ENCODE peak calls at places on chromosomes 5 and 9, in four cellular contexts. O, W, B and L are unnamed samples.

GRCh38 chr5:44640945-44641456 is 167.7 kb upstream of the MRPS30 start:
- DNase-seq in B (no peak), W (no peak), O (no peak), L (no peak)

GRCh38 chr9:37998881-37999311 is 70.1 kb downstream of the SHB start:
- DNase-seq in W (no peak), O (no peak), B (no peak), L (no peak)

GRCh38 chr9:113350338-113350672 is 964 bp downstream of the BSPRY start:
- DNase-seq in W (no peak), B (no peak), O (no peak), L (no peak)

GRCh38 chr9:81607593-81608288 is 81.6 kb downstream of the TLE1 start:
- DNase-seq in B (no peak), W (peak), O (no peak), L (no peak)

GRCh38 chr5:164998590-164998989 is 1493.2 kb downstream of the MAT2B start:
- DNase-seq in B (no peak), W (no peak), O (no peak), L (no peak)

GRCh38 chr9:113993838-113994540 is 84.1 kb downstream of the AMBP start:
- DNase-seq in W (peak), B (peak), O (no peak), L (no peak)

GRCh38 chr9:85258823-85259370 is 482.9 kb downstream of the AGTPBP1 start:
- DNase-seq in O (peak), B (peak), W (peak), L (peak)

GRCh38 chr5:153496835-153497234 is 6.4 kb downstream of the GRIA1 start:
- DNase-seq in W (peak), B (no peak), O (no peak), L (no peak)

GRCh38 chr5:135040331-135041144 is 6.5 kb upstream of the PITX1 start:
- DNase-seq in O (no peak), B (no peak), W (no peak), L (no peak)

GRCh38 chr9:38289486-38290275 is 102.8 kb upstream of the ALDH1B1 start:
- DNase-seq in W (no peak), O (no peak), B (no peak), L (no peak)

GRCh38 chr5:160175438-160176218 is 53.7 kb upstream of the FABP6 start:
- DNase-seq in W (peak), O (no peak), B (peak), L (no peak)

GRCh38 chr5:59746261-59746765 is 147.2 kb downstream of the PDE4D start:
- DNase-seq in O (peak), W (peak), B (peak), L (no peak)

GRCh38 chr9:130860458-130861316 is 25.6 kb downstream of the ABL1 start:
- DNase-seq in B (peak), O (peak), W (peak), L (peak)
- TF ChIP-seq CTCF in B (peak), O (peak), W (peak), L (peak)

DNA sequence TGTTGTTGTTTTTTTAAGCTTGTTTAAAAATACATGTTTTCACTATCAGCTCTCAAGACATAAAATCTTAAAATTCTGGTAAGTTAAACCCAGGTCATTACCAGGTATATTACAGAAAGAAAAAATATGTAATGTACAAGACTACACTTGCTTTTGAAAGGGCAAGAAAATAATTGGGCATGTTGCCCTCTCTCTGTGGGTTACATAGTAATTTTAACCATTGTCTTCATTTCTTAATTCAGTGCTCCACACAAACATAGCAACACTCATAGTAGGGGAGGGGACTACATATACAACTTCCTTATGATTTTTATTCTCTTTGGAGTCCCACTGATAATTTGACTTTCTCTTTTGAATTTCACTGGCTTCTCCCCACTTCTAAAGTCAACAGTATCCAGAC is 200.4 kb downstream of the ARL15 start:
- DNase-seq in W (peak), B (no peak), O (no peak), L (no peak)
- TF ChIP-seq CTCF in W (no peak), B (no peak), O (no peak), L (no peak)

DNA sequence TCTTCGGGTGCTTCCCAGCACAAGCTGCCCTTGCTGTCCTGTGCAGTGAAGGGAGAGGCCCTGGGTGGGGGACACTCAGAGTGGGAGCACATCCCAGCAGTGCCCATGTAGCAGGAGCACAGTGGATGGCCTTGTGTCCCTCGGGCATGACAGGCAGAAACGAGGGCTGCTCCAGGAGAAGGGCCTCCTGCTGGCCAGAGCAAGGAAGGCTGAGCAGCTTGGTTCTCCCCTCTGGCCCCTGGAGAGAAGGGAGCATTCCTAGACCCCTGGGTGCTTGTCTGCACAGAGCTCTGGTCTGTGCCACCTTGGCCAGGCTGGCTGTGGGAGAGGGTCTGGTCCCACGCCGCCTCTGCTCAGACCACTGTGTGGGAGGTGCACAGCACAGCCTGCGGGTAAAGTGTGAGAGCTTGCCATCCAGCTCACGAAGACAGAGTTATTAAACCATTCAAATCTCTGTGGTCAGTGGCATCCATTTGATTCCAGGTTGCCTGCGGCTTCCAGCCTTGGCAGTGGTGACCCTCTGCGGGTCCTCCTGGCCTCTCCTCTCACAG is 18.3 kb downstream of the FBXW5 start:
- DNase-seq in W (no peak), O (no peak), B (no peak), L (no peak)
- TF ChIP-seq CTCF in W (no peak), O (no peak), B (no peak), L (peak)

GRCh38 chr5:171080151-171080938 is 218.5 kb downstream of the RANBP17 start:
- DNase-seq in O (no peak), W (no peak), B (no peak), L (no peak)

GRCh38 chr5:171074747-171075146 is 212.9 kb downstream of the RANBP17 start:
- DNase-seq in O (no peak), B (no peak), W (no peak), L (no peak)
- TF ChIP-seq CTCF in O (no peak), B (no peak), W (no peak), L (no peak)

GRCh38 chr5:172010278-172010677 is 3.8 kb upstream of the FBXW11 start:
- DNase-seq in B (peak), O (no peak), W (peak), L (no peak)
- TF ChIP-seq CTCF in B (no peak), O (peak), W (peak), L (no peak)

DNA sequence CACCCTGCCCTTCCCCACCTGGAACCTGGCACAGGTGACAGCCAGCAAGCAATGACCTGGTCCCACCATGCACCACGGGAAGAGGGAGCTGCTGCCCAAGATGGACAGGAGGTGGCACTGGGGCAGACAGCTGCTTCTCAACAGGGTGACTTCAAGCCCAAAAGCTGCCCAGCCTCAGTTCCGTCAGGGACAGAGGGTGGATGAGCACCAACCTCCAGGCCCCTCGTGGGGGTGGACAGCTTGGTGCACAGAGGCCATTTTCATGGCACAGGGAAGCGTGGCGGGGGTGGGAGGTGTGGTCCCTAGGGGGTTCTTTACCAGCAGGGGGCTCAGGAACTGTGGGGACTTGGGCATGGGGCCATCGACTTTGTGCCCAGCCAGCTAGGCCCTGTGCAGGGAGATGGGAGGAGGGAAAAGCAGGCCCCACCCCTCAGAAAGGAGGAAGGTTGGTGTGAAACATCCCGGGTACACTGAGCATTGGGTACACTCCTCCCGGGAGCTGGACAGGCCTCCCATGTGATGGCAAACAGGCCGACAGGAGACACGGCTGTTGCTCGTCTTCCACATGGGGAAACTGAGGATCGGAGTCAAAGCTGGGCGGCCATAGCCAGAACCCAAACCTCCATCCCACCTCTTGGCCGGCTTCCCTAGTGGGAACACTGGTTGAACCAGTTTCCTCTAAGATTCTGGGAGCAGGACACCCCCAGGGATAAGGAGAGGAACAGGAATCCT is 1.9 kb downstream of the CEL start:
- DNase-seq in O (no peak), W (no peak), B (no peak), L (no peak)
- TF ChIP-seq CTCF in O (no peak), W (no peak), B (no peak), L (no peak)

GRCh38 chr5:997711-998110 is 10.9 kb upstream of the NKD2 start:
- DNase-seq in B (no peak), O (no peak), W (no peak), L (no peak)

GRCh38 chr5:997001-997474 is 11.6 kb upstream of the NKD2 start:
- DNase-seq in B (no peak), O (no peak), W (peak), L (no peak)

GRCh38 chr5:994272-994607 is 14.4 kb upstream of the NKD2 start:
- DNase-seq in W (no peak), B (no peak), O (no peak), L (no peak)

GRCh38 chr5:995318-995717 is 13.3 kb upstream of the NKD2 start:
- DNase-seq in O (no peak), W (no peak), B (no peak), L (no peak)

DNA sequence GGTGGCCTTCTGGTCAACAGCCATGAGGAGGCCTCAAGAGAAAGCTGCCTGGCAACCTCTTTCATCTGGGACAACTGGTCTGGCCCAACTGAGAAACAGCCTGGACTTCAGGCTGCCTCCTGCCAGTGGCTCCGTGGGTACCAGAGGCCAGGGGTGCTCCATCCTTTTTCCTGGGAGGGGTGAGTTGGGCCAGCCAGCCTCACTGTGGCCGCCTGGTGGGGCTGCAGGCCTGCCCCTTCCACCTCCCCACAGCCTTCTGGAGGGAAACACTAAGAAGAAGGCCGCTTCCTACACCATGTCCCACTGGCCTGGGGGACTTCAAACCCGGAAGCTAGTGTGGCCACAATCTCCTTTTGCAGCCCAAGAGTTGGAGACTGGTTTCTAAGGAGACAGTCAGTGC is 13.8 kb upstream of the NKD2 start:
- DNase-seq in O (no peak), B (no peak), W (no peak), L (no peak)
- TF ChIP-seq CTCF in O (no peak), B (no peak), W (no peak), L (no peak)

GRCh38 chr9:75198436-75198835 is 110.1 kb downstream of the OSTF1 start:
- DNase-seq in W (no peak), O (no peak), B (no peak), L (no peak)
- TF ChIP-seq CTCF in W (no peak), O (no peak), B (no peak), L (peak)

GRCh38 chr5:179405426-179406030 is 60.3 kb upstream of the ADAMTS2 start:
- DNase-seq in O (no peak), W (no peak), B (no peak), L (no peak)

GRCh38 chr5:179405054-179405416 is 59.8 kb upstream of the ADAMTS2 start:
- DNase-seq in O (no peak), W (no peak), B (no peak), L (no peak)

GRCh38 chr5:179406031-179406681 is 60.9 kb upstream of the ADAMTS2 start:
- DNase-seq in W (peak), O (no peak), B (no peak), L (no peak)

GRCh38 chr5:179403426-179404147 is 58.3 kb upstream of the ADAMTS2 start:
- DNase-seq in O (no peak), W (no peak), B (no peak), L (no peak)

DNA sequence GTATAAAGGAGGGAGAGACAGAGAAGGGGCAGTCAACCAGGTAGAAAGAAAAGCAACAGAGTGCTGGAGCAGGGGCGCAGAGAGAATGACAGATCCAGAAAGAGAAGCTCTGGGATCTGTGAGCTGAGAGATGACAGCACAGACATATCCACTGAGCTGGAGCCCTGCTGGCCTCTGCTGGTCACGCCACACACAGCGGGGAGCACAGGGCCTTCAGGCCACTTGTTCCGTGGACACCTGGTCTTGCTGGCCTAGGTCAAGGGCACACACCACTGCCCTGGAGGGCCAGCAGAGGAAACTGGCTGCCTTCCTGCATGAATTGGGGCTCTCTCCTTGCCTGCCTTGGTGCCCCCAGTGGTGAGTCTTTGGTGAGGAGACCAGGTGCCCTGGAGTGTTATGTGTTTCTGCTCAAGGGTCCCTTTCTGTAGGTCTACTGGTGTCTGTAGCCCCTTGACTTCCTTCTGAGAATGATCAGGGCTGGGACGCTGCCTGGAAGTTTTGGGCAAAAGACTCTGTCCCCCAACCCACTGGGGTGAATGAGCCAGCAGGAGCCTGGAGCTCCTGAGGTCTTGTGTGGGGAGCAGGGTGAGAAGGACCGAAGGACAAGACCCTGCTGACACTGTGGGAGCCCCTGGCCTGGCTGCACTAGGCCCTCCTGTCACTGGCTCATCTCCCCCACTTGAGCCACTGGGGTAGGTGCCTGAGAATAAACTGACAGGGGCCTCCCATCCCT is 59.2 kb upstream of the ADAMTS2 start:
- DNase-seq in O (no peak), W (peak), B (no peak), L (no peak)
- TF ChIP-seq CTCF in O (peak), W (peak), B (no peak), L (peak)

DNA sequence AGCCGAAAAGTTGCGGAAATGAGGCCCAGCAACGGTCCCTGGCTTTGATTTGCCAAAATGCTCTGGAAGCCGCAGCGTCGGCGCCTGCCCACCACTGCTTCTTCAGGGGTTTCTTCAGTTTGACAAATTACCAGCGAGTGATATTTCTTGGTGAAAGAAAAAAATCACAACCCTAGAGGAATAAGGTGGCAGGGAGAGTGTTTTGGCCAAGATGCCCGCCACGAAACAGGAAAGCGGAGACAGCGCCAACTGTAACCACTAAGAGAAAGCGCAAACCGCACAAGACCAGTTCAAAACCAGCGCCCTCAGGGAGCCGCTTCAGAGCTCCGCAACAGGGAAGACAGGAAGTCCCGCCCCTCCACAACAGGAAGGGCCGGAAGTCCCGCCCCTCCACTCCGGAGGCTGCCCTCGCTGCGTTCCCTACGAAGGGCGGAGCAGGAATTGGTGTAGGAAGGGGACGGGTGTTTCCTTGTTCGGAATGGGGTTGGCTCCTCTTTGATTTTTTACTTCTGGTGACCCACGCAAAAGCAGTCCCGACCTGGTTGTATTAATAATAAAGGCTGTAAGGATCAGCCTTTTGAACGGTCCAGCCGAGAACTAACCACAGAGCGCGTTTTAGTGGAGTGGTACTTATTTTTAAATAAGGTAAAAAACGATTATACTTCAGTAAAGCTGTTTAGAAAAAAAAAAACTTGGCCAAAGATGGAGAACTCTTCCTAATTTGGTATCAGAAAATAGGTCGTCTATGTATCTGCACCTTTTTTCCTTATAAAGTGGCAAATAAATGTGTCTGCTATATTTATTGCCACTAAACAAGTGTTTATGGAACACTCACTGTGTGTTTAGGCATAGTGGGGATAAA is at the start of gene C5orf34:
- DNase-seq in W (peak), O (peak), B (peak), L (peak)
- TF ChIP-seq CTCF in W (peak), O (no peak), B (no peak), L (no peak)